ENCODE peak calls at places on chromosome 9, in ten cellular contexts. F is GM12878, U is uterus, L is A549, T is body of pancreas, W is H54, Z is stomach, G is gastrocnemius medialis, M is GM12892, Y is IMR-90. S is an unnamed sample.

GRCh38 chr9:78601957-78602565 is 305.1 kb downstream of the PSAT1 start:
- DNase-seq in G (no peak), L (no peak), Y (peak), W (peak), Z (no peak), M (no peak), U (no peak), T (peak), F (no peak), S (peak)

GRCh38 chr9:87063246-87063645 is 115.9 kb upstream of the GAS1 start:
- DNase-seq in T (no peak), W (no peak), Y (no peak), M (no peak), G (peak), U (no peak), F (no peak), L (no peak), Z (no peak), S (no peak)

GRCh38 chr9:105694320-105694847 is at the start of gene TMEM38B:
- DNase-seq in F (no peak), M (peak), L (peak), G (peak), T (peak), U (peak), W (peak), Z (peak), Y (peak), S (peak)

GRCh38 chr9:16652511-16653101 is 217.9 kb downstream of the BNC2 start:
- DNase-seq in Z (no peak), L (no peak), U (no peak), G (no peak), T (no peak), M (no peak), W (no peak), Y (peak), F (no peak), S (no peak)

GRCh38 chr9:137836151-137836830 is 41.3 kb upstream of the CACNA1B start:
- DNase-seq in L (no peak), Z (no peak), G (no peak), F (no peak), Y (no peak), W (no peak), T (no peak), M (no peak), U (no peak), S (no peak)

GRCh38 chr9:86714976-86715375 is 232.3 kb downstream of the GAS1 start:
- DNase-seq in L (no peak), G (no peak), T (no peak), Z (no peak), W (no peak), M (no peak), F (no peak), U (peak), Y (peak), S (no peak)

GRCh38 chr9:130327781-130328348 is 62.3 kb downstream of the HMCN2 start:
- DNase-seq in W (no peak), U (peak), Z (no peak), M (no peak), G (peak), Y (peak), T (peak), F (no peak), L (no peak), S (no peak)

GRCh38 chr9:447230-448025 is 232.8 kb downstream of the DOCK8 start:
- DNase-seq in W (peak), M (no peak), F (no peak), Y (peak), L (peak), Z (no peak), G (no peak), T (no peak), U (no peak), S (peak)

GRCh38 chr9:35689601-35690446 is at the start of gene TPM2:
- DNase-seq in Z (peak), G (peak), T (peak), Y (peak), U (peak), W (peak), F (no peak), M (no peak), L (peak), S (no peak)

GRCh38 chr9:117278020-117278419 is 136.8 kb downstream of the ASTN2 start:
- DNase-seq in Z (no peak), G (no peak), W (no peak), M (no peak), U (no peak), T (no peak), L (no peak), Y (no peak), F (no peak), S (no peak)

GRCh38 chr9:133098871-133099270 is 22.2 kb downstream of the RALGDS start:
- DNase-seq in L (no peak), G (peak), U (no peak), Z (no peak), Y (no peak), T (no peak), F (no peak), M (no peak), W (no peak), S (no peak)

GRCh38 chr9:137140151-137141012 is 1.4 kb downstream of the GRIN1 start:
- DNase-seq in U (no peak), Y (no peak), F (no peak), M (no peak), L (no peak), G (no peak), T (no peak), Z (no peak), W (no peak), S (no peak)

GRCh38 chr9:26939934-26940711 is 6.9 kb downstream of the PLAA start:
- DNase-seq in F (no peak), G (no peak), L (no peak), Z (no peak), T (no peak), Y (no peak), U (no peak), M (no peak), W (no peak), S (no peak)

GRCh38 chr9:77455312-77455927 is 192.7 kb downstream of the GNA14 start:
- DNase-seq in Y (no peak), W (peak), M (no peak), F (no peak), U (no peak), Z (peak), G (no peak), L (peak), T (peak), S (peak)

DNA sequence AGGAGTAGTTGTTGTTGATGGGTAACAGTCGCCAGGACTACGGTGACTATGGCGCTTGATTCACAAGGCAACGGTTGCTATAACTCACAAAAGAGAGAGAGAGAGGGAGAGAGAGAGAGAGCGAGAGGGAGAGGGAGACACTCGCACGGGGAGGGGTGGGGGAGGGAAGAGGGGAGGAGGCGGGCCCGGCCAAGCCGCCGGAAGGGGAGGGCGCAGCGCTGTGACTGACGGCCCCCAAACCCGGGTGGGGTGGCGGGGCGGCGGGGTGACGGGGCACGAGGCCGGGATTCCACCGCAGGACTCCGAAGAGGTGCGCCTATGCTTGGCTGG is at the start of gene RFX3:
- DNase-seq in W (peak), F (peak), U (peak), M (peak), Z (peak), G (peak), Y (peak), L (peak), T (peak), S (peak)
- TF ChIP-seq POLR2A in W (no peak), F (no peak), U (no peak), M (no peak), Z (no peak), G (no peak), Y (no peak), L (peak), T (no peak), S (no peak)

DNA sequence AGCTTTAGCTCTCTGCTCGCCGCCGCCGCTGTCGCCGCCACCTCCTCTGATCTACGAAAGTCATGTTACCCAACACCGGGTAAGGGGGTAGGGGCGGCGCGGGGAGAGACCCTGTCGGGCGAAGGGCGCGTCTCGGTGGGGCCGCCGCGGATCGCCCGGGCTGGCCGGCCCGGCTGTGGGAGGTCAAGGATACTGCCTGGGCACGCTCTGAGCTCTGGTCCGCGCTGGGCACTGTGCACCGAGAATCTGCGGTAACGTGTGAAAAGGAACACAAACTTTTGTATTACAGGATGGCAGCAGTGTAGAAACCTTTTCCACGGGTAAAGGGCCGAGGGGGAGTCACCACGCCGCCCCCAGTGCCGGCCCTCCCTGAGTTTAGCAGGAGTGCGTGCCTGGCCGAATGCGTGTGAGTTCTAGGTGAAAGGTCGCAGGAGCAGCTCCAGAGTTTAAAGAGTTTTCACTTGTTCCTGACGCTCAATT is at the start of gene HSDL2:
- DNase-seq in Y (peak), G (peak), W (peak), Z (peak), M (no peak), U (peak), F (no peak), L (peak), T (peak), S (peak)
- TF ChIP-seq POLR2A in Y (no peak), G (no peak), W (no peak), Z (no peak), M (no peak), U (no peak), F (no peak), L (no peak), T (no peak), S (no peak)

GRCh38 chr9:99253134-99253533 is 31.1 kb downstream of the SEC61B start:
- DNase-seq in Y (no peak), G (no peak), U (no peak), M (no peak), T (no peak), F (peak), Z (no peak), W (no peak), L (no peak), S (no peak)
- TF ChIP-seq POLR2A in Y (no peak), G (no peak), U (no peak), M (no peak), T (no peak), F (no peak), Z (no peak), W (no peak), L (no peak), S (no peak)

GRCh38 chr9:127700140-127700539 is 6.6 kb upstream of the CFAP157 start:
- DNase-seq in M (no peak), W (no peak), T (no peak), L (no peak), Z (no peak), G (no peak), F (no peak), U (no peak), Y (no peak), S (no peak)

GRCh38 chr9:127698985-127699670 is 7.7 kb upstream of the CFAP157 start:
- DNase-seq in L (peak), M (peak), F (peak), W (no peak), U (peak), Z (peak), G (peak), Y (peak), T (peak), S (peak)

GRCh38 chr9:127698386-127698785 is 8.4 kb upstream of the CFAP157 start:
- DNase-seq in G (no peak), M (no peak), Y (no peak), T (no peak), Z (no peak), U (no peak), L (no peak), W (no peak), F (no peak), S (no peak)

GRCh38 chr9:127703289-127703946 is 3.4 kb upstream of the CFAP157 start:
- DNase-seq in Z (no peak), W (no peak), G (no peak), Y (no peak), T (no peak), U (no peak), M (no peak), F (no peak), L (no peak), S (no peak)

GRCh38 chr9:127700594-127701255 is 6.1 kb upstream of the CFAP157 start:
- DNase-seq in Z (no peak), L (no peak), W (no peak), F (no peak), Y (no peak), M (no peak), U (no peak), T (peak), G (no peak), S (no peak)
- TF ChIP-seq POLR2A in Z (no peak), L (no peak), W (no peak), F (no peak), Y (no peak), M (no peak), U (no peak), T (no peak), G (no peak), S (no peak)

DNA sequence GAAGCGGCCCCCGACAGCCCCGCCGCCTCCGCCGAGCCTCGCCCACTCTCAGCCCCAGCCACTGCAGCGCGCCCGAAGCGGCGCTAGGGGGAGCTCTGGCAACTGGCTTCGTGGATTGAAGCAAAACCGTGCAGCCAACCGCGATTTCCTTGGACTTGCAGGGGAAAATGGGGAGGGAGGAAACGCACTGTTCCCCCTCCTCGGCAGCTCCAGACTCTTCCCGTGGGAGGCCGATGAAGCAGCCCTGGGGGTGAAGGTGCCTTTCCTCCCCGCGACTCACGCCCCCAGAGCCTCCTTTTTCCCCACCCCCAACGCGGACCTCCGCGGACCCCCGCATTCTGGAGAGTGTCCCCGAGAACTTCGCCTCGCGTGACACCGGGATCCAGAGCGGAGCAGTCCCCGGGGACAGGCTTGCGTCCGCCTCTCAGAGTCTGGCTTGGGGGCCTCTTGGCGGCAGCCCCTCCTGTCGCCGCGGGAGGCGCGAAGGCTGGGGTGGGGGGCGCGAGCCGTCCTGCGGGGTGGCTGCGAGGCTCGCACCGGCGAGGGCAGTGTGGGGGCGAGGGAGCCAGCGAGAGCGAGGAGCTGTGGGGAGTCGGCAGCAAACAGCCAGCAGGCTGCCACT is 3.8 kb downstream of the IER5L start:
- DNase-seq in T (peak), G (peak), F (no peak), M (peak), Z (peak), L (peak), Y (peak), U (peak), W (peak), S (peak)
- TF ChIP-seq POLR2A in T (no peak), G (peak), F (no peak), M (no peak), Z (no peak), L (no peak), Y (peak), U (peak), W (peak), S (no peak)